ENCODE peak calls at places on chromosomes 12 and 14, in four cellular contexts. One of them, this sample, is unnamed.

GRCh38 chr12:121509339-121509738 is 71.5 kb downstream of the KDM2B start:
- DNase-seq in IMR-90: no peak
- DNase-seq in heart right ventricle: no peak
- DNase-seq in AG04450: no peak
- DNase-seq in this sample: no peak

GRCh38 chr12:117832459-117833457 is 136.0 kb downstream of the KSR2 start:
- DNase-seq in heart right ventricle: no peak
- DNase-seq in IMR-90: peak; percentile 7
- DNase-seq in AG04450: no peak
- DNase-seq in this sample: no peak

GRCh38 chr12:78185109-78185508 is 354.4 kb downstream of the NAV3 start:
- DNase-seq in AG04450: no peak
- DNase-seq in heart right ventricle: no peak
- DNase-seq in IMR-90: peak; percentile 70
- DNase-seq in this sample: peak; percentile 75

GRCh38 chr14:33534636-33535035 is 416.2 kb downstream of the EGLN3 start:
- DNase-seq in heart right ventricle: no peak
- DNase-seq in IMR-90: no peak
- DNase-seq in AG04450: no peak
- DNase-seq in this sample: no peak

GRCh38 chr14:30034049-30034635 is 106.5 kb upstream of the PRKD1 start:
- DNase-seq in IMR-90: peak; percentile 17
- DNase-seq in heart right ventricle: no peak
- DNase-seq in AG04450: no peak
- DNase-seq in this sample: no peak

GRCh38 chr12:24491968-24492367 is 456.9 kb downstream of the BCAT1 start:
- DNase-seq in IMR-90: no peak
- DNase-seq in heart right ventricle: no peak
- DNase-seq in AG04450: no peak
- DNase-seq in this sample: no peak

GRCh38 chr12:49866859-49867579 is 24.1 kb upstream of the BCDIN3D start:
- DNase-seq in heart right ventricle: peak; percentile 72
- DNase-seq in AG04450: peak; percentile 15
- DNase-seq in IMR-90: peak; percentile 46
- DNase-seq in this sample: peak; percentile 69

GRCh38 chr14:27090716-27091115 is 492.9 kb upstream of the NOVA1 start:
- DNase-seq in heart right ventricle: no peak
- DNase-seq in IMR-90: no peak
- DNase-seq in AG04450: no peak
- DNase-seq in this sample: no peak

GRCh38 chr12:71399197-71399596 is 40.4 kb upstream of the LGR5 start:
- DNase-seq in AG04450: no peak
- DNase-seq in IMR-90: no peak
- DNase-seq in heart right ventricle: no peak
- DNase-seq in this sample: no peak

GRCh38 chr12:47396902-47397663 is 308.7 kb downstream of the RPAP3 start:
- DNase-seq in IMR-90: no peak
- DNase-seq in heart right ventricle: no peak
- DNase-seq in AG04450: no peak
- DNase-seq in this sample: no peak

GRCh38 chr14:73741386-73741875 is 27.2 kb upstream of the PNMA1 start:
- DNase-seq in IMR-90: peak; percentile 66
- DNase-seq in heart right ventricle: peak; percentile 81
- DNase-seq in AG04450: no peak
- DNase-seq in this sample: peak; percentile 78

GRCh38 chr14:68216072-68216471 is 396.5 kb downstream of the RAD51B start:
- DNase-seq in AG04450: no peak
- DNase-seq in heart right ventricle: no peak
- DNase-seq in IMR-90: no peak
- DNase-seq in this sample: no peak

GRCh38 chr12:82082476-82082875 is 275.7 kb downstream of the CCDC59 start:
- DNase-seq in AG04450: no peak
- DNase-seq in heart right ventricle: no peak
- DNase-seq in IMR-90: no peak
- DNase-seq in this sample: peak; percentile 47

GRCh38 chr14:77186911-77187648 is 5.5 kb downstream of the TMEM63C start:
- DNase-seq in IMR-90: peak; percentile 26
- DNase-seq in AG04450: no peak
- DNase-seq in heart right ventricle: no peak
- DNase-seq in this sample: peak; percentile 88

GRCh38 chr14:55451398-55451797 is 11.0 kb upstream of the TBPL2 start:
- DNase-seq in AG04450: no peak
- DNase-seq in heart right ventricle: no peak
- DNase-seq in IMR-90: peak; percentile 25
- DNase-seq in this sample: no peak

GRCh38 chr14:39102265-39102968 is 618 bp downstream of the SEC23A start:
- DNase-seq in IMR-90: peak; percentile 44
- DNase-seq in AG04450: no peak
- DNase-seq in heart right ventricle: no peak
- DNase-seq in this sample: peak; percentile 22

GRCh38 chr14:71166434-71166833 is 259.2 kb downstream of the PCNX1 start:
- DNase-seq in AG04450: peak; percentile 21
- DNase-seq in IMR-90: peak; percentile 85
- DNase-seq in heart right ventricle: no peak
- DNase-seq in this sample: peak; percentile 74

GRCh38 chr14:94541234-94541975 is 19.8 kb upstream of the SERPINA4 start:
- DNase-seq in IMR-90: no peak
- DNase-seq in heart right ventricle: no peak
- DNase-seq in AG04450: no peak
- DNase-seq in this sample: no peak

GRCh38 chr12:53495903-53496751 is 3.1 kb downstream of the MAP3K12 start:
- DNase-seq in AG04450: peak; percentile 71
- DNase-seq in IMR-90: peak; percentile 85
- DNase-seq in heart right ventricle: no peak
- DNase-seq in this sample: no peak

GRCh38 chr14:44586910-44587309 is 79.8 kb upstream of the FSCB start:
- DNase-seq in heart right ventricle: no peak
- DNase-seq in IMR-90: no peak
- DNase-seq in AG04450: no peak
- DNase-seq in this sample: no peak

GRCh38 chr12:49794021-49794420 is 34.2 kb downstream of the NCKAP5L start:
- DNase-seq in AG04450: no peak
- DNase-seq in IMR-90: no peak
- DNase-seq in heart right ventricle: no peak
- DNase-seq in this sample: no peak

GRCh38 chr14:23181453-23181852 is 2.0 kb downstream of the SLC7A8 start:
- DNase-seq in heart right ventricle: no peak
- DNase-seq in AG04450: no peak
- DNase-seq in IMR-90: no peak
- DNase-seq in this sample: no peak

GRCh38 chr14:99460793-99461192 is 19.9 kb downstream of the SETD3 start:
- DNase-seq in IMR-90: no peak
- DNase-seq in heart right ventricle: no peak
- DNase-seq in AG04450: no peak
- DNase-seq in this sample: peak; percentile 73

GRCh38 chr12:117818400-117818799 is 150.4 kb downstream of the KSR2 start:
- DNase-seq in heart right ventricle: no peak
- DNase-seq in AG04450: no peak
- DNase-seq in IMR-90: no peak
- DNase-seq in this sample: no peak

GRCh38 chr14:28652782-28653181 is 113.8 kb upstream of the FOXG1 start:
- DNase-seq in IMR-90: peak; percentile 20
- DNase-seq in AG04450: no peak
- DNase-seq in heart right ventricle: no peak
- DNase-seq in this sample: peak; percentile 92

GRCh38 chr14:106395460-106396050 is 869.2 kb downstream of the TMEM121 start:
- DNase-seq in heart right ventricle: no peak
- DNase-seq in IMR-90: no peak
- DNase-seq in AG04450: no peak
- DNase-seq in this sample: no peak

GRCh38 chr14:106390947-106391346 is 864.6 kb downstream of the TMEM121 start:
- DNase-seq in IMR-90: no peak
- DNase-seq in AG04450: no peak
- DNase-seq in heart right ventricle: no peak
- DNase-seq in this sample: no peak

GRCh38 chr14:106390401-106390800 is 864.0 kb downstream of the TMEM121 start:
- DNase-seq in AG04450: no peak
- DNase-seq in IMR-90: no peak
- DNase-seq in heart right ventricle: no peak
- DNase-seq in this sample: no peak

GRCh38 chr14:106396999-106397398 is 870.6 kb downstream of the TMEM121 start:
- DNase-seq in AG04450: no peak
- DNase-seq in IMR-90: no peak
- DNase-seq in heart right ventricle: no peak
- DNase-seq in this sample: no peak

GRCh38 chr14:106393742-106394141 is 867.4 kb downstream of the TMEM121 start:
- DNase-seq in AG04450: no peak
- DNase-seq in heart right ventricle: no peak
- DNase-seq in IMR-90: no peak
- DNase-seq in this sample: no peak
- H3K4me3 ChIP-seq in AG04450: no peak overlapping the region
- H3K4me3 ChIP-seq in heart right ventricle: no peak overlapping the region
- H3K4me3 ChIP-seq in IMR-90: no peak overlapping the region
- H3K4me3 ChIP-seq in this sample: no peak overlapping the region

GRCh38 chr12:113314121-113314529 is 20.8 kb downstream of the SLC8B1 start:
- DNase-seq in heart right ventricle: no peak
- DNase-seq in AG04450: no peak
- DNase-seq in IMR-90: peak; percentile 38
- DNase-seq in this sample: no peak

GRCh38 chr12:113315358-113315757 is 19.6 kb downstream of the SLC8B1 start:
- DNase-seq in heart right ventricle: no peak
- DNase-seq in AG04450: no peak
- DNase-seq in IMR-90: no peak
- DNase-seq in this sample: no peak

GRCh38 chr12:113305281-113305856 is 29.5 kb downstream of the SLC8B1 start:
- DNase-seq in AG04450: no peak
- DNase-seq in heart right ventricle: no peak
- DNase-seq in IMR-90: no peak
- DNase-seq in this sample: no peak

GRCh38 chr12:113306382-113306781 is 28.5 kb downstream of the SLC8B1 start:
- DNase-seq in IMR-90: peak; percentile 46
- DNase-seq in AG04450: no peak
- DNase-seq in heart right ventricle: no peak
- DNase-seq in this sample: no peak

DNA sequence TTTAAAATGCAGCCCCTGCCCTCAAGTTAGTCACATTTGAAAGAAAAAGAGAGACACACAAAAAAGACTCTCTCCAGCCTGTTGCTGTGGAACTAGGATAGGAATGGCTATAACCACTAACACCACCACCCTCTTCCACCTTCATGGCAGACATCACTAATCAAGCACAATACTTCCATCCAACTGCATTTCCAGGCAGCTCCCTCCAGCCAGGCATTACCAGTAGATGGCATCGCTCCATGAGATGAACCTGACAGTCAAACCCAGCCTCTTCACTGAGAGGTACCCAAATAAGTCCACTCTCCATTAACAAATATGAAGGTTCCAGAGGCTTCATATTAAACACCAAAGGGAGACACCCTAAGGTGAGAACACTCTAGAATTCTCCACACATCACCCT is 24.4 kb downstream of the SLC8B1 start:
- DNase-seq in IMR-90: no peak
- DNase-seq in heart right ventricle: no peak
- DNase-seq in AG04450: no peak
- DNase-seq in this sample: peak; percentile 32
- TF ChIP-seq CTCF in IMR-90: peak; percentile 1
- TF ChIP-seq CTCF in heart right ventricle: no peak
- TF ChIP-seq CTCF in AG04450: peak; percentile 10
- TF ChIP-seq CTCF in this sample: no peak

GRCh38 chr14:105864116-105864515 is 337.7 kb downstream of the TMEM121 start:
- DNase-seq in IMR-90: no peak
- DNase-seq in AG04450: no peak
- DNase-seq in heart right ventricle: no peak
- DNase-seq in this sample: no peak
- H3K4me3 ChIP-seq in IMR-90: no peak overlapping the region
- H3K4me3 ChIP-seq in AG04450: no peak overlapping the region
- H3K4me3 ChIP-seq in heart right ventricle: no peak overlapping the region
- H3K4me3 ChIP-seq in this sample: no peak overlapping the region

DNA sequence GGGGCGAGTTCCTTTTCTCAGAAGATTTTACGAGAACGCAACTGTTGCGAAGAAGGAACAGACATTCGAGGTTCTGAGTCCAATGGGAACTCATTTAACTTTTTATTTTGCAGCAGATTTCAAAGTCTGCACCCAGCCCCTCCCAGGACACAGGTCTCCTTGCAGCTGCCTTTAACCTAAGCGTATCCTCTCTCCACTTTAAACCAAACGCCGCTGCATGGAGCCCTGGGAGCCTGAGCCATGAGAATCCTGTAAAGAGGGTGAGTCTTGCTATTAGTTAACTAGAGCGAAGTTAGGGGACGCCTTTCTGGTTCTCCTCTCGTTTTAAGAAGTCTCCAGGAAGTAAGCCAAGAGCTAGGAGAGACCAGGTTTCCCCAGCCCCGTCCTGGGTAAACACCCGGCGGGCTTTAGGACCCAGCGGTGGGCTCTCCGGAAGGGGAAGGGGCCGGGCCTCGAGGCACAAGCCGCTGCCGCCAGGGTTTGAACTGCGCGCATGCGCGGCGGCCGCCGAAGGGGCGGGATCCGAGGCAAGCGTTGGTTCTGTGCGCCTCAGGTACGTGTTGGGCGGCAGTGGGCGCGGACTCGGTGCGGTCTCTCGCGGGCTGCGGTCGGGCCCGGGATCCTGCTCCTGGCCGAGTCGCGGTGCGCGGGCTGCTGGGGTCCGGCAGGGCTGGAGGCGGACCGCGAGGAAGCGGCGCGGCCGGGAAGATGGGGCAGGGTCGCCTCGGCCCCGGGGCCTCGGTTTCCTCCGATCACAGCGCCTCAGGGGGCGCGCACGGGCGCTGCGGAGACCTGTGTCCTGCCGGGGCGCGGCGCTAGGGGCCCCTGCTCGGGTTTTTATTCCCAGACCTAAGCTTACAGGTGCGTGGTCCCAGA is at the start of gene TDP1:
- DNase-seq in heart right ventricle: peak; percentile 97
- DNase-seq in AG04450: peak; percentile 83
- DNase-seq in IMR-90: peak; percentile 92
- DNase-seq in this sample: peak; percentile 98
- TF ChIP-seq CTCF in heart right ventricle: no peak
- TF ChIP-seq CTCF in AG04450: no peak
- TF ChIP-seq CTCF in IMR-90: peak; percentile 1
- TF ChIP-seq CTCF in this sample: no peak

GRCh38 chr14:92704821-92705220 is 43.6 kb downstream of the LGMN start:
- DNase-seq in AG04450: no peak
- DNase-seq in IMR-90: no peak
- DNase-seq in heart right ventricle: no peak
- DNase-seq in this sample: no peak
- H3K4me3 ChIP-seq in AG04450: no peak overlapping the region
- H3K4me3 ChIP-seq in IMR-90: no peak overlapping the region
- H3K4me3 ChIP-seq in heart right ventricle: no peak overlapping the region
- H3K4me3 ChIP-seq in this sample: no peak overlapping the region

GRCh38 chr12:32257695-32258496 is 141.5 kb upstream of the FGD4 start:
- DNase-seq in heart right ventricle: no peak
- DNase-seq in IMR-90: no peak
- DNase-seq in AG04450: no peak
- DNase-seq in this sample: no peak

GRCh38 chr12:32265461-32265860 is 133.9 kb upstream of the FGD4 start:
- DNase-seq in IMR-90: no peak
- DNase-seq in AG04450: no peak
- DNase-seq in heart right ventricle: no peak
- DNase-seq in this sample: no peak

GRCh38 chr12:32264995-32265394 is 134.4 kb upstream of the FGD4 start:
- DNase-seq in heart right ventricle: no peak
- DNase-seq in IMR-90: peak; percentile 68
- DNase-seq in AG04450: no peak
- DNase-seq in this sample: no peak

GRCh38 chr12:32265920-32266319 is 133.4 kb upstream of the FGD4 start:
- DNase-seq in heart right ventricle: no peak
- DNase-seq in AG04450: no peak
- DNase-seq in IMR-90: no peak
- DNase-seq in this sample: no peak

GRCh38 chr12:32261638-32262037 is 137.7 kb upstream of the FGD4 start:
- DNase-seq in heart right ventricle: no peak
- DNase-seq in IMR-90: no peak
- DNase-seq in AG04450: no peak
- DNase-seq in this sample: no peak
- TF ChIP-seq CTCF in heart right ventricle: no peak
- TF ChIP-seq CTCF in IMR-90: peak; percentile 35
- TF ChIP-seq CTCF in AG04450: no peak
- TF ChIP-seq CTCF in this sample: no peak

This sample was measured in epithelial cell of esophagus.